ENCODE peak calls at places on chromosomes 6 and 20, in nine cellular contexts. One of them, this sample, is unnamed.

GRCh38 chr20:20531283-20531682 is 163.4 kb downstream of the INSM1 start:
- DNase-seq in uterus: no peak
- DNase-seq in upper lobe of left lung: no peak
- DNase-seq in A549: no peak
- DNase-seq in gastrocnemius medialis: no peak
- DNase-seq in body of pancreas: no peak
- DNase-seq in transverse colon: no peak
- DNase-seq in stomach: no peak
- DNase-seq in thyroid gland: no peak
- DNase-seq in this sample: no peak

GRCh38 chr20:49570828-49571552 is 3.1 kb upstream of the PTGIS start:
- DNase-seq in uterus: peak
- DNase-seq in upper lobe of left lung: no peak
- DNase-seq in A549: no peak
- DNase-seq in gastrocnemius medialis: no peak
- DNase-seq in body of pancreas: no peak
- DNase-seq in transverse colon: no peak
- DNase-seq in stomach: no peak
- DNase-seq in thyroid gland: no peak
- DNase-seq in this sample: peak

GRCh38 chr6:69337301-69337700 is 459.5 kb downstream of the LMBRD1 start:
- DNase-seq in uterus: no peak
- DNase-seq in upper lobe of left lung: no peak
- DNase-seq in A549: no peak
- DNase-seq in gastrocnemius medialis: no peak
- DNase-seq in body of pancreas: no peak
- DNase-seq in transverse colon: no peak
- DNase-seq in stomach: no peak
- DNase-seq in thyroid gland: no peak
- DNase-seq in this sample: no peak

GRCh38 chr6:2853766-2854393 is 12.2 kb upstream of the SERPINB1 start:
- DNase-seq in uterus: peak
- DNase-seq in upper lobe of left lung: peak
- DNase-seq in A549: peak
- DNase-seq in gastrocnemius medialis: no peak
- DNase-seq in body of pancreas: peak
- DNase-seq in transverse colon: peak
- DNase-seq in stomach: no peak
- DNase-seq in thyroid gland: peak
- DNase-seq in this sample: no peak

GRCh38 chr6:33206864-33207568 is 1.3 kb upstream of the RING1 start:
- DNase-seq in uterus: no peak
- DNase-seq in upper lobe of left lung: no peak
- DNase-seq in A549: no peak
- DNase-seq in gastrocnemius medialis: no peak
- DNase-seq in body of pancreas: no peak
- DNase-seq in transverse colon: no peak
- DNase-seq in stomach: no peak
- DNase-seq in thyroid gland: no peak
- DNase-seq in this sample: no peak

GRCh38 chr6:38997128-38997761 is 51.3 kb upstream of the GLP1R start:
- DNase-seq in uterus: no peak
- DNase-seq in upper lobe of left lung: no peak
- DNase-seq in A549: peak
- DNase-seq in gastrocnemius medialis: no peak
- DNase-seq in body of pancreas: peak
- DNase-seq in transverse colon: no peak
- DNase-seq in stomach: peak
- DNase-seq in thyroid gland: peak
- DNase-seq in this sample: no peak

GRCh38 chr20:57679113-57679512 is 30.7 kb downstream of the PMEPA1 start:
- DNase-seq in uterus: no peak
- DNase-seq in upper lobe of left lung: no peak
- DNase-seq in A549: no peak
- DNase-seq in gastrocnemius medialis: no peak
- DNase-seq in body of pancreas: no peak
- DNase-seq in transverse colon: no peak
- DNase-seq in stomach: no peak
- DNase-seq in thyroid gland: no peak
- DNase-seq in this sample: no peak

GRCh38 chr6:142566628-142567396 is 265.0 kb downstream of the ADGRG6 start:
- DNase-seq in uterus: no peak
- DNase-seq in upper lobe of left lung: peak
- DNase-seq in A549: peak
- DNase-seq in gastrocnemius medialis: no peak
- DNase-seq in body of pancreas: peak
- DNase-seq in transverse colon: peak
- DNase-seq in stomach: peak
- DNase-seq in thyroid gland: peak
- DNase-seq in this sample: peak

GRCh38 chr6:341914-342831 is 49.4 kb upstream of the IRF4 start:
- DNase-seq in uterus: no peak
- DNase-seq in upper lobe of left lung: no peak
- DNase-seq in A549: no peak
- DNase-seq in gastrocnemius medialis: no peak
- DNase-seq in body of pancreas: no peak
- DNase-seq in transverse colon: peak
- DNase-seq in stomach: no peak
- DNase-seq in thyroid gland: no peak
- DNase-seq in this sample: no peak

GRCh38 chr6:119979862-119980261 is 630.3 kb upstream of the MAN1A1 start:
- DNase-seq in uterus: no peak
- DNase-seq in upper lobe of left lung: no peak
- DNase-seq in A549: peak
- DNase-seq in gastrocnemius medialis: no peak
- DNase-seq in body of pancreas: no peak
- DNase-seq in transverse colon: no peak
- DNase-seq in stomach: no peak
- DNase-seq in thyroid gland: no peak
- DNase-seq in this sample: no peak

GRCh38 chr20:1001981-1002681 is at the start of gene RSPO4:
- DNase-seq in uterus: no peak
- DNase-seq in upper lobe of left lung: peak
- DNase-seq in A549: no peak
- DNase-seq in gastrocnemius medialis: no peak
- DNase-seq in body of pancreas: no peak
- DNase-seq in transverse colon: no peak
- DNase-seq in stomach: no peak
- DNase-seq in thyroid gland: peak
- DNase-seq in this sample: no peak

GRCh38 chr20:1001116-1001515 is 995 bp downstream of the RSPO4 start:
- DNase-seq in uterus: no peak
- DNase-seq in upper lobe of left lung: no peak
- DNase-seq in A549: no peak
- DNase-seq in gastrocnemius medialis: no peak
- DNase-seq in body of pancreas: no peak
- DNase-seq in transverse colon: no peak
- DNase-seq in stomach: no peak
- DNase-seq in thyroid gland: no peak
- DNase-seq in this sample: no peak

GRCh38 chr20:1003920-1004697 is 2.0 kb upstream of the RSPO4 start:
- DNase-seq in uterus: no peak
- DNase-seq in upper lobe of left lung: peak
- DNase-seq in A549: no peak
- DNase-seq in gastrocnemius medialis: no peak
- DNase-seq in body of pancreas: no peak
- DNase-seq in transverse colon: no peak
- DNase-seq in stomach: no peak
- DNase-seq in thyroid gland: no peak
- DNase-seq in this sample: no peak

GRCh38 chr20:1002682-1003561 is 811 bp upstream of the RSPO4 start:
- DNase-seq in uterus: no peak
- DNase-seq in upper lobe of left lung: peak
- DNase-seq in A549: no peak
- DNase-seq in gastrocnemius medialis: no peak
- DNase-seq in body of pancreas: no peak
- DNase-seq in transverse colon: no peak
- DNase-seq in stomach: no peak
- DNase-seq in thyroid gland: no peak
- DNase-seq in this sample: no peak

GRCh38 chr20:1005452-1006027 is 3.4 kb upstream of the RSPO4 start:
- DNase-seq in uterus: no peak
- DNase-seq in upper lobe of left lung: peak
- DNase-seq in A549: peak
- DNase-seq in gastrocnemius medialis: no peak
- DNase-seq in body of pancreas: peak
- DNase-seq in transverse colon: peak
- DNase-seq in stomach: no peak
- DNase-seq in thyroid gland: peak
- DNase-seq in this sample: no peak
- TF ChIP-seq POLR2A in uterus: no peak
- TF ChIP-seq POLR2A in upper lobe of left lung: no peak
- TF ChIP-seq POLR2A in A549: no peak
- TF ChIP-seq POLR2A in gastrocnemius medialis: no peak
- TF ChIP-seq POLR2A in body of pancreas: no peak
- TF ChIP-seq POLR2A in transverse colon: no peak
- TF ChIP-seq POLR2A in stomach: no peak
- TF ChIP-seq POLR2A in thyroid gland: no peak
- TF ChIP-seq POLR2A in this sample: no peak

GRCh38 chr20:38874460-38875169 is 51.6 kb upstream of the FAM83D start:
- DNase-seq in uterus: no peak
- DNase-seq in upper lobe of left lung: no peak
- DNase-seq in A549: no peak
- DNase-seq in gastrocnemius medialis: no peak
- DNase-seq in body of pancreas: no peak
- DNase-seq in transverse colon: peak
- DNase-seq in stomach: no peak
- DNase-seq in thyroid gland: no peak
- DNase-seq in this sample: no peak

GRCh38 chr20:38871560-38871953 is 54.7 kb upstream of the FAM83D start:
- DNase-seq in uterus: no peak
- DNase-seq in upper lobe of left lung: no peak
- DNase-seq in A549: no peak
- DNase-seq in gastrocnemius medialis: no peak
- DNase-seq in body of pancreas: no peak
- DNase-seq in transverse colon: no peak
- DNase-seq in stomach: no peak
- DNase-seq in thyroid gland: no peak
- DNase-seq in this sample: no peak

GRCh38 chr20:38872491-38873049 is 53.6 kb upstream of the FAM83D start:
- DNase-seq in uterus: no peak
- DNase-seq in upper lobe of left lung: no peak
- DNase-seq in A549: no peak
- DNase-seq in gastrocnemius medialis: no peak
- DNase-seq in body of pancreas: no peak
- DNase-seq in transverse colon: no peak
- DNase-seq in stomach: no peak
- DNase-seq in thyroid gland: no peak
- DNase-seq in this sample: no peak

GRCh38 chr20:38872036-38872435 is 54.2 kb upstream of the FAM83D start:
- DNase-seq in uterus: no peak
- DNase-seq in upper lobe of left lung: no peak
- DNase-seq in A549: peak
- DNase-seq in gastrocnemius medialis: no peak
- DNase-seq in body of pancreas: no peak
- DNase-seq in transverse colon: peak
- DNase-seq in stomach: no peak
- DNase-seq in thyroid gland: no peak
- DNase-seq in this sample: no peak

DNA sequence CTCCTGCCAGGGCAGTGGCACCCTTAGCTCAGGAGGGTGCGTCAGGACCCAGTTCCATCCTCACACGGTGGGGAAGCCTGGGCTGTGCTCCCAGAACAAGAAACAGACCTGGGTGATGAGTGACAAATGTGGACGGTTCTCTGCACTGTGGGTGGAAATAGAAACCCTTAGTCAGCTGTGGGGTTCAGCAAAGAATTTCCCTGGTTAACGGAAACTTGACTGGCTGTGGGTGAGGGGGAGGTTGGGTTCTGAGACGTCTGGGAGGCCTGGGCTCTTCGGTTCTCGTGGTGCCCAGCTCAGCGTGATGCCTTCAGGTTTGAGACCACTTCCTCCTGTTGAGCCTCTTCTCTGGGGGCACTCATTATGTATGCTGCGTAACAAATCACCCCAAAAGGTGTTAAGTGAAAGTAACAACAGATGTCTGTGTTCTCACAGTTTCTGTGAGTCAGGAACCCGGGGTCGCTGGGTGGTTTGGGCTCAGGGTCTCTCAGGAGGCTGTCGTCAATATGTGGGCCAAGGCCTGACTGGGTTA is 53.1 kb upstream of the FAM83D start:
- DNase-seq in uterus: no peak
- DNase-seq in upper lobe of left lung: peak
- DNase-seq in A549: no peak
- DNase-seq in gastrocnemius medialis: no peak
- DNase-seq in body of pancreas: no peak
- DNase-seq in transverse colon: peak
- DNase-seq in stomach: no peak
- DNase-seq in thyroid gland: no peak
- DNase-seq in this sample: no peak
- TF ChIP-seq POLR2A in uterus: no peak
- TF ChIP-seq POLR2A in upper lobe of left lung: no peak
- TF ChIP-seq POLR2A in A549: no peak
- TF ChIP-seq POLR2A in gastrocnemius medialis: no peak
- TF ChIP-seq POLR2A in body of pancreas: no peak
- TF ChIP-seq POLR2A in transverse colon: no peak
- TF ChIP-seq POLR2A in stomach: no peak
- TF ChIP-seq POLR2A in thyroid gland: no peak
- TF ChIP-seq POLR2A in this sample: no peak

GRCh38 chr20:63194007-63194820 is 21.7 kb downstream of the YTHDF1 start:
- DNase-seq in uterus: no peak
- DNase-seq in upper lobe of left lung: no peak
- DNase-seq in A549: no peak
- DNase-seq in gastrocnemius medialis: no peak
- DNase-seq in body of pancreas: no peak
- DNase-seq in transverse colon: no peak
- DNase-seq in stomach: no peak
- DNase-seq in thyroid gland: no peak
- DNase-seq in this sample: no peak
- TF ChIP-seq POLR2A in uterus: no peak
- TF ChIP-seq POLR2A in upper lobe of left lung: no peak
- TF ChIP-seq POLR2A in A549: no peak
- TF ChIP-seq POLR2A in gastrocnemius medialis: no peak
- TF ChIP-seq POLR2A in body of pancreas: no peak
- TF ChIP-seq POLR2A in transverse colon: no peak
- TF ChIP-seq POLR2A in stomach: no peak
- TF ChIP-seq POLR2A in thyroid gland: no peak
- TF ChIP-seq POLR2A in this sample: no peak

DNA sequence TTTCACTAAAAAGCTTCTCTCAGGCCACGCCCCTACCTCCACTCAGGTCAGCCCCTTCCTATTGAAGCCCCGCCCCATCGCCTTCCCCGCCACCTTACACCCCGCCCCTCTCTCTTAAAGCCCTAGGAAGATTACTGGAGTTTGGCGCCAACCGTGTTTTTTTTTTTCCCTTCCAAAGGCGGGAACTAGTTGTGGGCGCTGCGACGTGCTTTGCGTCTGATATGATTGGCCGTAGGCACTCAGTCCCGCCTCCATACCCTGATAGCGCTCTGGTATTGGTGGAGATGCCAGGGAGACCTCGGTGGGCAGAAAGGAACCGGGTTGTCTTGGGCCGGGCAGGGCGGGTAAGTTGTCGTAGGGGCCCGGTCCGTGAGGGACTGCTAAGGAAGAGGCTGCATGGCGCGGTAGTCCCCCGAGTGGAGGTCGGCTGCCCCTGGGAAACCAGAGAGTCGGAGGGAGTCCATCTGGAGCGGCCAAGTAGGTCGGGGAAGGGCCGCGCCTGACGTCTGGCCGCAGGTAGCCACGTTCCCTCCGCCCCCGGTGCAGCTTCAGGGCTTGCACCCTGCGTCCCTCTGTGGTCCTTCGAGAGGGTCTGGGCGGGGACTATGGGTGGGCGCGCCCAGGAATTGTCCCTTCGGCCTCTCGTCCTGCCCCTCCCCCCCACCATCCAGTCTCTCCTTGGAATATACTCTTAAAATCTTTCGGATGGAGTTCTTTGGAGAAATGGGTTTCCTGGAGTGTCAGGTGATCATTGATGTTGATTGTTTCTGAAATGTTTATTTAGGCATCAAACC is at the start of gene CASP8AP2:
- DNase-seq in uterus: peak
- DNase-seq in upper lobe of left lung: peak
- DNase-seq in A549: peak
- DNase-seq in gastrocnemius medialis: peak
- DNase-seq in body of pancreas: peak
- DNase-seq in transverse colon: peak
- DNase-seq in stomach: peak
- DNase-seq in thyroid gland: peak
- DNase-seq in this sample: peak
- TF ChIP-seq POLR2A in uterus: peak
- TF ChIP-seq POLR2A in upper lobe of left lung: no peak
- TF ChIP-seq POLR2A in A549: peak
- TF ChIP-seq POLR2A in gastrocnemius medialis: peak
- TF ChIP-seq POLR2A in body of pancreas: peak
- TF ChIP-seq POLR2A in transverse colon: no peak
- TF ChIP-seq POLR2A in stomach: no peak
- TF ChIP-seq POLR2A in thyroid gland: no peak
- TF ChIP-seq POLR2A in this sample: peak

This sample was measured in ovary.